ENCODE peak calls at places on chromosomes 7 and 10, in six cellular contexts. M is upper lobe of right lung; G is stimulated activated naive CD8-positive, alpha-beta T cell treated with anti-CD3 and anti-CD28 coated beads, Interleukin-15, Interleukin-2, amounts not matched to agents 100 U/mL and 50 U/mL, for 24 hours; I is stimulated activated CD4-positive, alpha-beta T cell treated with anti-CD3 and anti-CD28 coated beads, Interleukin-2, amount 100 ng/mL, for 24 hours; R is occipital lobe; P is activated CD4-positive, alpha-beta T cell treated with anti-CD3 and anti-CD28 coated beads, Interleukin-2, amount 50 U/mL, for 48 hours. S is an unnamed sample.

GRCh38 chr10:73234695-73235094 is 12.4 kb downstream of the DNAJC9 start:
- DNase-seq in M (no peak), G (no peak), I (no peak), R (no peak), P (no peak), S (no peak)

GRCh38 chr7:106744507-106745180 is 83.7 kb upstream of the CCDC71L start:
- DNase-seq in M (no peak), G (no peak), I (no peak), R (no peak), P (no peak), S (no peak)

GRCh38 chr10:97647556-97647955 is 7.1 kb downstream of the PI4K2A start:
- DNase-seq in M (no peak), G (no peak), I (no peak), R (no peak), P (no peak), S (no peak)

GRCh38 chr7:99072126-99072525 is 71.8 kb downstream of the SMURF1 start:
- DNase-seq in M (no peak), G (no peak), I (no peak), R (no peak), P (no peak), S (no peak)

GRCh38 chr7:142804715-142805114 is 33.9 kb downstream of the PRSS2 start:
- DNase-seq in M (no peak), G (peak; percentile 74), I (no peak), R (no peak), P (no peak), S (no peak)

GRCh38 chr10:130771491-130771890 is 540.0 kb downstream of the TCERG1L start:
- DNase-seq in M (peak; percentile 40), G (no peak), I (no peak), R (no peak), P (no peak), S (no peak)

GRCh38 chr10:122786269-122786668 is 59.4 kb downstream of the CUZD1 start:
- DNase-seq in M (no peak), G (no peak), I (no peak), R (no peak), P (no peak), S (no peak)

GRCh38 chr10:16367899-16368298 is 68.9 kb upstream of the PTER start:
- DNase-seq in M (no peak), G (no peak), I (no peak), R (no peak), P (no peak), S (no peak)

GRCh38 chr7:36161996-36162395 is 8.9 kb downstream of the EEPD1 start:
- DNase-seq in M (no peak), G (no peak), I (no peak), R (no peak), P (no peak), S (no peak)

GRCh38 chr10:92690211-92691041 is 671 bp downstream of the HHEX start:
- DNase-seq in M (peak; percentile 87), G (peak; percentile 81), I (peak; percentile 62), R (no peak), P (peak; percentile 72), S (peak; percentile 37)

GRCh38 chr10:125028291-125028867 is 86.5 kb downstream of the ZRANB1 start:
- DNase-seq in M (no peak), G (no peak), I (no peak), R (no peak), P (no peak), S (no peak)

GRCh38 chr10:102342958-102343357 is 52.5 kb upstream of the NFKB2 start:
- DNase-seq in M (no peak), G (no peak), I (no peak), R (no peak), P (no peak), S (no peak)

GRCh38 chr7:123571684-123572083 is 14.1 kb upstream of the NDUFA5 start:
- DNase-seq in M (no peak), G (no peak), I (no peak), R (no peak), P (no peak), S (no peak)

GRCh38 chr10:114100848-114101741 is 57.4 kb downstream of the ADRB1 start:
- DNase-seq in M (no peak), G (no peak), I (no peak), R (no peak), P (no peak), S (no peak)

GRCh38 chr7:13017881-13018280 is 330.4 kb downstream of the ARL4A start:
- DNase-seq in M (no peak), G (no peak), I (no peak), R (no peak), P (no peak), S (no peak)

GRCh38 chr7:47648301-47648900 is 66.5 kb upstream of the TNS3 start:
- DNase-seq in M (no peak), G (no peak), I (no peak), R (no peak), P (no peak), S (no peak)

GRCh38 chr7:37045786-37046185 is 321.5 kb upstream of the AOAH start:
- DNase-seq in M (no peak), G (no peak), I (no peak), R (no peak), P (no peak), S (no peak)

GRCh38 chr7:96936621-96937020 is 68.7 kb upstream of the DLX6 start:
- DNase-seq in M (no peak), G (no peak), I (no peak), R (no peak), P (no peak), S (no peak)

GRCh38 chr7:47337021-47337492 is 244.9 kb downstream of the TNS3 start:
- DNase-seq in M (no peak), G (no peak), I (no peak), R (no peak), P (no peak), S (no peak)

GRCh38 chr10:78684954-78685353 is 383.8 kb upstream of the ZMIZ1 start:
- DNase-seq in M (no peak), G (no peak), I (no peak), R (no peak), P (no peak), S (no peak)

GRCh38 chr7:29987083-29987482 is 2.5 kb downstream of the SCRN1 start:
- DNase-seq in M (no peak), G (no peak), I (no peak), R (no peak), P (no peak), S (no peak)

GRCh38 chr7:130988443-130988842 is 254.4 kb upstream of the KLF14 start:
- DNase-seq in M (no peak), G (no peak), I (no peak), R (no peak), P (no peak), S (peak; percentile 57)

GRCh38 chr7:33888206-33888605 is 17.1 kb upstream of the BMPER start:
- DNase-seq in M (no peak), G (no peak), I (no peak), R (no peak), P (no peak), S (no peak)

GRCh38 chr7:55409474-55410225 is 44.5 kb downstream of the LANCL2 start:
- DNase-seq in M (no peak), G (no peak), I (no peak), R (no peak), P (no peak), S (no peak)

GRCh38 chr10:101031128-101031795 is at the start of the genes PDZD7 and SFXN3:
- DNase-seq in M (peak; percentile 99), G (peak; percentile 99), I (peak; percentile 97), R (peak; percentile 93), P (peak; percentile 98), S (peak; percentile 93)

GRCh38 chr7:130494480-130494879 is 2.6 kb downstream of the MEST start:
- DNase-seq in M (no peak), G (no peak), I (no peak), R (no peak), P (no peak), S (no peak)

GRCh38 chr10:57395921-57396320 is 871.8 kb downstream of the IPMK start:
- DNase-seq in M (no peak), G (no peak), I (no peak), R (no peak), P (no peak), S (no peak)

GRCh38 chr10:78955206-78955605 is 113.6 kb upstream of the ZMIZ1 start:
- DNase-seq in M (no peak), G (no peak), I (no peak), R (no peak), P (no peak), S (no peak)

GRCh38 chr7:85186083-85186520 is 754 bp downstream of the SEMA3D start:
- DNase-seq in M (peak; percentile 62), G (no peak), I (no peak), R (no peak), P (no peak), S (no peak)

GRCh38 chr7:2996141-2996540 is 47.5 kb downstream of the CARD11 start:
- DNase-seq in M (peak; percentile 5), G (no peak), I (no peak), R (no peak), P (no peak), S (no peak)

GRCh38 chr10:21234761-21235160 is 290.7 kb downstream of the SKIDA1 start:
- DNase-seq in M (no peak), G (no peak), I (no peak), R (no peak), P (no peak), S (no peak)

GRCh38 chr7:82732677-82733076 is 289.1 kb upstream of the CACNA2D1 start:
- DNase-seq in M (no peak), G (no peak), I (no peak), R (no peak), P (no peak), S (no peak)

GRCh38 chr7:2103071-2103898 is 129.5 kb downstream of the MAD1L1 start:
- DNase-seq in M (no peak), G (no peak), I (no peak), R (no peak), P (no peak), S (no peak)

S was measured in T-helper 22 cell.